ENCODE peak calls at places on chromosomes 12 and 14, in six cellular contexts. W is neural progenitor cell; U is K562; N is CD8-positive, alpha-beta memory T cell; Z is CD8-positive, alpha-beta T cell; B is IMR-90. G is an unnamed sample.

GRCh38 chr12:109448272-109448671 is 28.8 kb downstream of the KCTD10 start:
- DNase-seq in W (no peak), U (no peak), N (no peak), Z (no peak), B (peak; percentile 37), G (no peak)

GRCh38 chr12:126772171-126772864 is 1494.7 kb upstream of the TMEM132C start:
- DNase-seq in W (no peak), U (peak; percentile 23), N (peak; percentile 50), Z (no peak), B (peak; percentile 2), G (no peak)

GRCh38 chr12:116172224-116172849 is 105.2 kb downstream of the MED13L start:
- DNase-seq in W (no peak), U (no peak), N (no peak), Z (no peak), B (no peak), G (no peak)

GRCh38 chr14:63510538-63510937 is 32.6 kb downstream of the PPP2R5E start:
- DNase-seq in W (no peak), U (no peak), N (no peak), Z (no peak), B (peak; percentile 73), G (no peak)

GRCh38 chr14:75831455-75831854 is 150.3 kb downstream of the TGFB3 start:
- DNase-seq in W (no peak), U (peak; percentile 50), N (no peak), Z (peak; percentile 4), B (peak; percentile 76), G (peak; percentile 51)

GRCh38 chr14:104437703-104438102 is 141.9 kb upstream of the C14orf180 start:
- DNase-seq in W (no peak), U (no peak), N (no peak), Z (no peak), B (no peak), G (no peak)

GRCh38 chr12:81615031-81615430 is 144.1 kb downstream of the PPFIA2 start:
- DNase-seq in W (no peak), U (no peak), N (no peak), Z (no peak), B (no peak), G (no peak)

GRCh38 chr14:101506211-101506920 is 54.9 kb upstream of the DIO3 start:
- DNase-seq in W (no peak), U (no peak), N (no peak), Z (no peak), B (no peak), G (peak; percentile 53)

GRCh38 chr14:56487090-56487667 is 92.4 kb upstream of the TMEM260 start:
- DNase-seq in W (peak; percentile 42), U (no peak), N (no peak), Z (no peak), B (peak; percentile 32), G (no peak)

GRCh38 chr12:122834921-122835692 is at the start of gene HIP1R:
- DNase-seq in W (peak; percentile 82), U (peak; percentile 93), N (peak; percentile 52), Z (peak; percentile 37), B (no peak), G (peak; percentile 80)

GRCh38 chr14:36660736-36661505 is 739 bp upstream of the PAX9 start:
- DNase-seq in W (no peak), U (no peak), N (no peak), Z (no peak), B (no peak), G (no peak)
- H3K4me1 ChIP-seq in W (peaks cover 3% of the 10 kb centered on the region), U (no peaks in the 10 kb centered on the region), N (peaks cover 7% of the 10 kb centered on the region), Z (peaks cover 36% of the 10 kb centered on the region), B (peaks cover 7% of the 10 kb centered on the region), G (peaks cover 10% of the 10 kb centered on the region)

GRCh38 chr12:6234214-6234613 is 34.0 kb downstream of the CD9 start:
- DNase-seq in W (no peak), U (no peak), N (no peak), Z (no peak), B (peak; percentile 61), G (no peak)
- H3K27me3 ChIP-seq in W (no peaks in the 10 kb centered on the region), U (peaks cover 32% of the 10 kb centered on the region), N (no peaks in the 10 kb centered on the region), Z (no peaks in the 10 kb centered on the region), B (no peaks in the 10 kb centered on the region), G (no peaks in the 10 kb centered on the region)

DNA sequence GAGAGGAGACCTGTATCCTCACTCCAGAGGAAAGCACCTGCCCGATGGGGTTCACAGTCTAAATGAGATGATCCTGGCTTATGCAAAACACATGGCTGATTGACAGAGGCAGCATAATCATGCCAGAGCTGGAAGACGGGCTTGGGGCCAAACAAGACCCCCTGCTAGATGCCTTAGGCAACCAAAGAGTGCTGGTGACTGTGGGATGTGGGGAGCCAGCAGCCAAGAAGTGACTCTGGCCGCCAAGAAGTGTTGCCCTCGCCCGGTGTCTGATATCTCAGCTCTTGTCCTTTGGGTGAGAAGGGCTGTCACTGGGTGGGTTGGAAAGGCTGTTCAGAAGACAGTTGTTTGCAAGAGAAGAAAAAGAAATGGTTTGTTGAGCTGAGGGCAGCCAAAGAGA is 56.7 kb downstream of the PLEKHG3 start:
- DNase-seq in W (no peak), U (no peak), N (no peak), Z (no peak), B (no peak), G (no peak)
- H3K4me1 ChIP-seq in W (peaks cover 42% of the 10 kb centered on the region), U (peaks cover 12% of the 10 kb centered on the region), N (peaks cover 64% of the 10 kb centered on the region), Z (peaks cover 5% of the 10 kb centered on the region), B (peaks cover 52% of the 10 kb centered on the region), G (peaks cover 33% of the 10 kb centered on the region)

GRCh38 chr12:54558311-54558710 is 8.9 kb downstream of the PDE1B start:
- DNase-seq in W (no peak), U (no peak), N (no peak), Z (no peak), B (no peak), G (no peak)

GRCh38 chr12:54560374-54560858 is 11.0 kb downstream of the PDE1B start:
- DNase-seq in W (peak; percentile 91), U (peak; percentile 98), N (peak; percentile 80), Z (peak; percentile 62), B (peak; percentile 36), G (peak; percentile 98)

GRCh38 chr12:54558759-54559158 is 9.4 kb downstream of the PDE1B start:
- DNase-seq in W (no peak), U (no peak), N (no peak), Z (no peak), B (no peak), G (no peak)

GRCh38 chr12:54561164-54561563 is 11.8 kb downstream of the PDE1B start:
- DNase-seq in W (no peak), U (no peak), N (no peak), Z (no peak), B (no peak), G (peak; percentile 56)

GRCh38 chr12:54555670-54556257 is 6.4 kb downstream of the PDE1B start:
- DNase-seq in W (no peak), U (no peak), N (no peak), Z (no peak), B (no peak), G (no peak)
- H3K27me3 ChIP-seq in W (peaks cover 89% of the 10 kb centered on the region), U (peaks cover 3% of the 10 kb centered on the region), N (no peaks in the 10 kb centered on the region), Z (no peaks in the 10 kb centered on the region), B (peaks cover 19% of the 10 kb centered on the region), G (peaks cover 3% of the 10 kb centered on the region)

GRCh38 chr12:45969084-45969483 is 21.3 kb downstream of the SCAF11 start:
- DNase-seq in W (no peak), U (no peak), N (no peak), Z (no peak), B (peak; percentile 68), G (no peak)
- H3K4me1 ChIP-seq in W (peaks cover 8% of the 10 kb centered on the region), U (peaks cover 2% of the 10 kb centered on the region), N (peaks cover 14% of the 10 kb centered on the region), Z (peaks cover 12% of the 10 kb centered on the region), B (peaks cover 21% of the 10 kb centered on the region), G (peaks cover 8% of the 10 kb centered on the region)

GRCh38 chr14:96194262-96194656 is 10.4 kb upstream of the BDKRB2 start:
- DNase-seq in W (no peak), U (no peak), N (no peak), Z (no peak), B (no peak), G (no peak)
- H3K27me3 ChIP-seq in W (no peaks in the 10 kb centered on the region), U (no peaks in the 10 kb centered on the region), N (no peaks in the 10 kb centered on the region), Z (no peaks in the 10 kb centered on the region), B (no peaks in the 10 kb centered on the region), G (no peaks in the 10 kb centered on the region)

G was measured in right cardiac atrium.